ENCODE peak calls at places on chromosome 13, in four cellular contexts. U, F, D and Y are unnamed samples. For H3K4me1, the result is how much of the 10 kb centered on the place peaks cover.

GRCh38 chr13:30396434-30397075 is 25.7 kb upstream of the UBE2L5 start:
- DNase-seq in D (no peak), U (no peak), F (no peak), Y (no peak)

GRCh38 chr13:103187621-103188020 is 121.4 kb upstream of the SLC10A2 start:
- DNase-seq in F (no peak), D (no peak), U (no peak), Y (no peak)

GRCh38 chr13:95128045-95128643 is 173.1 kb downstream of the ABCC4 start:
- DNase-seq in U (no peak), D (no peak), F (no peak), Y (no peak)

GRCh38 chr13:40994581-40995230 is 24.4 kb downstream of the ELF1 start:
- DNase-seq in U (no peak), F (no peak), D (no peak), Y (no peak)

GRCh38 chr13:61500176-61500575 is 84.5 kb upstream of the PCDH20 start:
- DNase-seq in U (no peak), F (no peak), D (no peak), Y (no peak)

GRCh38 chr13:46831588-46832194 is 34.7 kb upstream of the ESD start:
- DNase-seq in U (no peak), D (peak), F (peak), Y (peak)

GRCh38 chr13:97028441-97029299 is 34.4 kb upstream of the OXGR1 start:
- DNase-seq in U (no peak), F (peak), D (peak), Y (no peak)

GRCh38 chr13:95607363-95607762 is 37.1 kb downstream of the DZIP1 start:
- DNase-seq in F (no peak), U (no peak), D (no peak), Y (no peak)

GRCh38 chr13:18936104-18936503 is 245.5 kb downstream of the TUBA3C start:
- DNase-seq in U (no peak), F (no peak), D (no peak), Y (no peak)

GRCh38 chr13:51643114-51643881 is 59.0 kb downstream of the WDFY2 start:
- DNase-seq in F (no peak), D (no peak), U (no peak), Y (no peak)

DNA sequence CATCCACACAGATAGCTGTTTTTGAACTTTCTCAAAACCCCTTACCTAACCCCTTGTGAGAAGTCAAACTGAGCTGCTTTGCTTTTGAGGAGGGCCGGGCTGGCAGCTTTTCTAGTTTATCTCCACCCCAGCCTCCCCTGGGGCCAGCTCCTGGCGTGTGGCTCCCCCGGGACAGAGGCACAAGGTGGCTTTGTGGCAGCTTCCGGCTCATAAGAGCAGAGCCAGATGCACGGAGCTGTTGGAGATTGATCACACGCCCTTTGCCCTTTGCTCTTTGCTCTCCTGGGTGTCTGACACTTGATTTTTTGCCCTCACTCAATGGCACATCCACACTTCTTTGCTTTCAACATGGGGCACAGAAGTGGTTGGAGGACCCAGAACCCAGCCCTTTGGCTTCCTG is 25.0 kb upstream of the RNF113B start:
- DNase-seq in U (no peak), D (no peak), F (no peak), Y (no peak)
- H3K4me1 ChIP-seq in U (under half), D (under half), F (under half), Y (under half)

GRCh38 chr13:109346060-109346459 is 440.3 kb downstream of the IRS2 start:
- DNase-seq in D (no peak), U (no peak), F (no peak), Y (no peak)
- H3K4me1 ChIP-seq in D (under half), U (under half), F (under half), Y (under half)

DNA sequence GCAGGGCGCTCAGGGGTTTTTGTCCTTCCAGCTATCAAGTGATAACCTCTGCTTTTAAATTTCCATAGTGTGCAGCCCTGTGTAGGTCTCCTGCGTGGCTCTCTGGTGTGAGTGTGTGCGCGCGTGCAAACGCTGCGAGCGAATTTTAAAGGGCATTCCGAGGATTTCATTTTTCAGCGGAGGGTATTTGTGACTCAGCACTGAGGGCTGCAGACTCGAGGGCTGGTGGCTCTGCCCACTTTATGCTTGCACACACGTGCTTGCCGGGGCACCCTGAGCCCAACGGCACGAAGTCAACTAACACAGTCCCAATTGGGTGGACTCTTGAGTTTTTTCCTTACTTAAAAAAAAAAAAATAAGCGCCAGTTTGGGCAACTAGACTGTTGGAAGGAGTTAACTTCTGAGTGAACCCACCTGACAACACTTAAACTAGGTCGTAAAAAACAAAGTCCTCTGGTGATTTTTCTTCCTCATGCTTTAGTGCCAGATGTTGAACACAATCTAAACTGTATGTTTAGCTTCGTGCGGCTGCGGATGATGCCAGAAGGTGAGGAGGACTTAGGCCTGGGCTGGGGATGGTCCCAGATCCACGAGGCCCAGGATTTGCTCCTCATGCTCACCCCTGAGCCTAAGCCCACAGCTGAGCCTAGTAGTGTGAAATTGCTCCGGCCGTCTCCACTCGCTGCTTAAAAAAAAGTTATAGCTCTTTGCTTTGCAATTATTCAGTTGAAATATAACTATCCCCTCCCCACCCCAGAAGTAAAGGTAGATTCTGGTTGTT is 2.1 kb downstream of the FGF9 start:
- DNase-seq in D (peak), F (no peak), U (no peak), Y (no peak)
- H3K4me1 ChIP-seq in D (under half), F (under half), U (under half), Y (under half)

GRCh38 chr13:42551611-42552010 is 22.3 kb upstream of the TNFSF11 start:
- DNase-seq in F (no peak), D (no peak), U (no peak), Y (no peak)
- H3K4me1 ChIP-seq in F (under half), D (under half), U (under half), Y (under half)

GRCh38 chr13:106986687-106987434 is 418.9 kb upstream of the ARGLU1 start:
- DNase-seq in F (no peak), D (no peak), U (no peak), Y (no peak)
- H3K4me1 ChIP-seq in F (under half), D (under half), U (under half), Y (under half)

GRCh38 chr13:44735806-44736205 is 159.7 kb upstream of the TSC22D1 start:
- DNase-seq in U (no peak), D (no peak), F (no peak), Y (no peak)
- H3K4me1 ChIP-seq in U (under half), D (under half), F (under half), Y (under half)

GRCh38 chr13:112760440-112760839 is 70.6 kb downstream of the ATP11A start:
- DNase-seq in F (no peak), D (no peak), U (no peak), Y (no peak)
- H3K4me1 ChIP-seq in F (under half), D (under half), U (under half), Y (under half)

DNA sequence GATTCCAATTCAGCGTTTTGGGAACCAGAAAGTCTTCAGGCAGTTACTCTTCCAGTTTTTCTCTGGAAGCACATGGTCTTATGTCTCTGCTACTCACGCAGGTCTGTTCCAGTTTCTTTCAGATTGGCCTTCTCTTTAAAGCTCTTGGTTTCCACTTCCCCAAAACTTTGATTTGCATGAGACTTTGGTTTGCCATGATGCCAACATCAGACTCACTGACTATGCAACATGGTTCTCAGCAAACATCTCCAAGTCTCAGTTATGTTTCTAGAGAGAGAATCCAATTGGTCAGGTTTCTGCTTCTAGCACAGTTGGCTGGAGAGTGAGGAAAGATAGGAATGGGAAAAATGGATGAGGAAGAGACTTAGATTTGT is 3.1 kb downstream of the AKAP11 start:
- DNase-seq in F (no peak), D (no peak), U (no peak), Y (no peak)
- H3K4me1 ChIP-seq in F (under half), D (under half), U (under half), Y (under half)